ENCODE peak calls at places on chromosome 7, in ten cellular contexts. S is NCI-H1092 treated with DMSO at 0.1 percent for 48 hours, B is iris pigment epithelial cell, H is neural crest cell, X is cerebellar nuclear complex, M is HEK293T, T is body of pancreas, Z is amniotic epithelial cell, C is T-helper 2 cell, L is globus pallidus. D is an unnamed sample.

GRCh38 chr7:107836237-107837144 is 33.5 kb upstream of the SLC26A3 start:
- DNase-seq in B (no peak), H (no peak), X (no peak), C (no peak), Z (peak), M (no peak), S (no peak), T (no peak), L (no peak), D (no peak)

GRCh38 chr7:124908258-124908657 is 21.4 kb downstream of the POT1 start:
- DNase-seq in L (no peak), M (no peak), H (no peak), T (no peak), Z (peak), S (no peak), C (no peak), X (no peak), B (peak), D (no peak)

GRCh38 chr7:158910254-158911053 is 54.1 kb downstream of the DYNC2I1 start:
- DNase-seq in C (no peak), L (no peak), S (no peak), H (no peak), T (no peak), X (no peak), Z (no peak), B (no peak), M (no peak), D (no peak)

GRCh38 chr7:1895664-1896515 is 225.8 kb downstream of the ELFN1 start:
- DNase-seq in B (no peak), L (no peak), S (no peak), Z (no peak), M (no peak), H (no peak), C (no peak), X (no peak), T (no peak), D (no peak)

GRCh38 chr7:38932509-38933168 is 23.6 kb upstream of the VPS41 start:
- DNase-seq in M (peak), X (no peak), S (peak), H (peak), T (peak), B (peak), Z (peak), L (peak), C (peak), D (peak)

GRCh38 chr7:151987748-151988529 is 31.7 kb downstream of the GALNTL5 start:
- DNase-seq in X (no peak), L (no peak), H (no peak), T (no peak), S (no peak), B (peak), C (no peak), Z (peak), M (no peak), D (no peak)

GRCh38 chr7:101728888-101729883 is 88.2 kb upstream of the CUX1 start:
- DNase-seq in C (no peak), B (peak), T (no peak), X (no peak), L (no peak), S (no peak), Z (peak), H (no peak), M (no peak), D (no peak)

GRCh38 chr7:143003393-143004051 is 23.4 kb downstream of the OR9A2 start:
- DNase-seq in C (peak), M (peak), X (no peak), B (peak), S (peak), Z (peak), H (peak), L (peak), T (no peak), D (peak)

GRCh38 chr7:139701908-139702307 is 75.9 kb downstream of the HIPK2 start:
- DNase-seq in L (peak), X (no peak), H (no peak), B (no peak), S (peak), M (no peak), Z (no peak), C (no peak), T (no peak), D (no peak)

GRCh38 chr7:116239019-116239418 is 28.7 kb downstream of the TES start:
- DNase-seq in B (no peak), Z (no peak), C (no peak), X (no peak), H (no peak), L (no peak), S (no peak), T (no peak), M (no peak), D (no peak)

GRCh38 chr7:24572421-24573007 is 738 bp upstream of the PALS2 start:
- DNase-seq in L (no peak), Z (peak), H (peak), S (peak), M (peak), C (no peak), B (peak), T (peak), X (no peak), D (no peak)

GRCh38 chr7:81859433-81859832 is 89.6 kb upstream of the HGF start:
- DNase-seq in S (no peak), B (no peak), X (no peak), C (no peak), T (no peak), Z (no peak), L (no peak), M (no peak), H (no peak), D (no peak)

GRCh38 chr7:121159553-121159952 is 169.2 kb upstream of the WNT16 start:
- DNase-seq in Z (no peak), H (no peak), X (no peak), B (no peak), T (no peak), C (no peak), S (no peak), M (no peak), L (no peak), D (no peak)

GRCh38 chr7:124074007-124074406 is 41.1 kb upstream of the TMEM229A start:
- DNase-seq in H (no peak), L (no peak), Z (peak), B (no peak), S (no peak), X (no peak), T (no peak), M (no peak), C (no peak), D (no peak)

GRCh38 chr7:30743371-30744074 is 8.4 kb upstream of the INMT start:
- DNase-seq in L (no peak), M (no peak), Z (peak), S (peak), T (no peak), H (no peak), C (no peak), B (peak), X (no peak), D (no peak)

GRCh38 chr7:17131060-17131345 is 167.4 kb upstream of the AHR start:
- DNase-seq in S (no peak), M (no peak), T (no peak), X (no peak), L (no peak), H (no peak), B (peak), C (no peak), Z (peak), D (no peak)

GRCh38 chr7:36207451-36208291 is 54.6 kb downstream of the EEPD1 start:
- DNase-seq in H (no peak), L (peak), M (no peak), B (peak), X (no peak), T (no peak), Z (peak), C (no peak), S (no peak), D (peak)

GRCh38 chr7:100584677-100585510 is 1.0 kb downstream of the LRCH4 start:
- DNase-seq in M (no peak), C (no peak), L (no peak), S (no peak), Z (peak), H (no peak), T (peak), B (peak), X (no peak), D (no peak)

GRCh38 chr7:106737202-106737562 is 76.2 kb upstream of the CCDC71L start:
- DNase-seq in T (no peak), H (no peak), S (no peak), B (peak), X (no peak), C (no peak), L (no peak), Z (peak), M (no peak), D (no peak)

GRCh38 chr7:99143853-99144672 is at the start of gene SMURF1:
- DNase-seq in H (peak), B (peak), M (peak), X (no peak), T (peak), C (peak), L (peak), Z (peak), S (peak), D (peak)

GRCh38 chr7:101532000-101532399 is 97.1 kb downstream of the MYL10 start:
- DNase-seq in L (no peak), B (no peak), C (no peak), X (no peak), H (no peak), S (peak), M (peak), T (no peak), Z (no peak), D (no peak)